ENCODE peak calls at places on chromosomes 2 and 18, in nine cellular contexts. Q is mesendoderm; L is tibial nerve; A is tibial artery; F is effector memory CD4-positive, alpha-beta T cell; B is stomach; P is body of pancreas; N is endodermal cell; W is coronary artery. C is an unnamed sample.
A peak's percentile ranks its signal among the peaks of the same experiment; 100 is the strongest.

GRCh38 chr18:48672671-48673340 is 134.0 kb downstream of the CTIF start:
- DNase-seq in W (no peak), L (no peak), N (no peak), Q (no peak), B (no peak), A (no peak), P (no peak), F (no peak), C (no peak)

GRCh38 chr2:157809212-157809611 is 66.9 kb downstream of the ACVR1 start:
- DNase-seq in N (no peak), Q (no peak), F (no peak), L (no peak), A (no peak), W (no peak), P (no peak), B (no peak), C (no peak)

GRCh38 chr2:207253946-207254345 is 88.2 kb upstream of the KLF7 start:
- DNase-seq in Q (peak; percentile 93), W (no peak), P (no peak), F (no peak), B (no peak), A (no peak), L (no peak), N (no peak), C (no peak)

GRCh38 chr2:47616506-47616905 is 166.4 kb upstream of the MSH6 start:
- DNase-seq in W (peak; percentile 33), P (no peak), B (no peak), L (no peak), Q (no peak), N (no peak), A (no peak), F (no peak), C (no peak)

GRCh38 chr2:148259674-148260073 is 238.8 kb downstream of the MBD5 start:
- DNase-seq in B (no peak), P (peak; percentile 12), L (no peak), N (no peak), A (no peak), W (no peak), Q (peak; percentile 53), F (no peak), C (no peak)

GRCh38 chr2:142725386-142725785 is 152.1 kb upstream of the KYNU start:
- DNase-seq in P (no peak), W (no peak), N (no peak), B (no peak), Q (no peak), L (no peak), A (no peak), F (no peak), C (no peak)

GRCh38 chr2:32489061-32489460 is 132.2 kb downstream of the BIRC6 start:
- DNase-seq in Q (no peak), P (no peak), F (no peak), W (no peak), L (no peak), N (no peak), B (no peak), A (no peak), C (no peak)

GRCh38 chr2:181145645-181146044 is 165.2 kb downstream of the UBE2E3 start:
- DNase-seq in L (no peak), P (no peak), W (no peak), N (no peak), Q (no peak), A (no peak), F (no peak), B (no peak), C (no peak)

GRCh38 chr2:100043891-100044255 is 98.5 kb downstream of the AFF3 start:
- DNase-seq in B (no peak), F (no peak), P (no peak), L (no peak), W (no peak), A (no peak), N (no peak), Q (no peak), C (no peak)

GRCh38 chr2:100043246-100043890 is 99.0 kb downstream of the AFF3 start:
- DNase-seq in Q (no peak), N (no peak), B (no peak), W (no peak), P (no peak), L (no peak), F (no peak), A (no peak), C (no peak)

GRCh38 chr2:100042559-100042958 is 99.8 kb downstream of the AFF3 start:
- DNase-seq in P (no peak), N (no peak), Q (no peak), F (no peak), B (no peak), W (no peak), A (no peak), L (no peak), C (no peak)

GRCh38 chr2:100041946-100042345 is 100.4 kb downstream of the AFF3 start:
- DNase-seq in A (no peak), B (no peak), Q (no peak), F (no peak), P (no peak), L (no peak), N (no peak), W (no peak), C (no peak)

GRCh38 chr2:100046961-100047950 is 95.1 kb downstream of the AFF3 start:
- DNase-seq in F (no peak), W (no peak), A (no peak), L (no peak), P (no peak), B (no peak), Q (no peak), N (no peak), C (no peak)
- H3K27ac ChIP-seq in F (no peak overlapping the region), W (no peak overlapping the region), A (no peak overlapping the region), L (no peak overlapping the region), P (no peak overlapping the region), B (no peak overlapping the region), Q (no peak overlapping the region), N (no peak overlapping the region), C (no peak overlapping the region)

GRCh38 chr18:58409802-58410445 is 219.0 kb downstream of the ALPK2 start:
- DNase-seq in B (no peak), Q (no peak), L (no peak), N (no peak), W (no peak), P (no peak), F (no peak), A (no peak), C (no peak)

GRCh38 chr18:58407649-58408407 is 221.1 kb downstream of the ALPK2 start:
- DNase-seq in P (no peak), F (no peak), W (no peak), L (no peak), A (no peak), Q (no peak), N (no peak), B (no peak), C (no peak)

GRCh38 chr18:58407263-58407648 is 221.6 kb downstream of the ALPK2 start:
- DNase-seq in W (no peak), P (no peak), A (no peak), F (no peak), L (no peak), B (no peak), N (no peak), Q (no peak), C (no peak)

GRCh38 chr18:58411323-58411722 is 217.6 kb downstream of the ALPK2 start:
- DNase-seq in B (no peak), A (no peak), F (no peak), W (no peak), P (no peak), N (no peak), L (no peak), Q (no peak), C (no peak)

DNA sequence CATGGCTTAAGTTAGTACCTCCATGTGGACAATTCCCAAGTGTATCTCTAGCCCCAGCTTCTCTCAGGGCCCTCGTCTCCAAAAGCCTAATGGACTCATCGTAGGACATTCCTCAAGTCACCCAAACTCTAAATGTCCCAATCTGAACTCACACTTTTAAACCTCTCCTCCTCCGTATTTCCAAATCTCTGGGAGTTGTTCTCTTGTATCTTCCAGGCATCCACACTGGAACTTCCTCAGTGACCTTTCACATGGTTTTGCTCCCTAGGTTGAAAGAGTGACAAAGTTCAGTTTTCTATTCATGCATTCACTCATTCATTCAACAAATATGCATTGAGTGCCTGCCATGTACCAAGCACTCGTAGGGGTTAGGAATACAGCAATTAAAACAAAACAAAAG is 220.2 kb downstream of the ALPK2 start:
- DNase-seq in L (no peak), A (no peak), N (no peak), W (no peak), B (no peak), F (no peak), P (no peak), Q (no peak), C (no peak)
- H3K27ac ChIP-seq in L (no peak overlapping the region), A (no peak overlapping the region), N (no peak overlapping the region), W (no peak overlapping the region), B (no peak overlapping the region), F (no peak overlapping the region), P (no peak overlapping the region), Q (no peak overlapping the region), C (no peak overlapping the region)

DNA sequence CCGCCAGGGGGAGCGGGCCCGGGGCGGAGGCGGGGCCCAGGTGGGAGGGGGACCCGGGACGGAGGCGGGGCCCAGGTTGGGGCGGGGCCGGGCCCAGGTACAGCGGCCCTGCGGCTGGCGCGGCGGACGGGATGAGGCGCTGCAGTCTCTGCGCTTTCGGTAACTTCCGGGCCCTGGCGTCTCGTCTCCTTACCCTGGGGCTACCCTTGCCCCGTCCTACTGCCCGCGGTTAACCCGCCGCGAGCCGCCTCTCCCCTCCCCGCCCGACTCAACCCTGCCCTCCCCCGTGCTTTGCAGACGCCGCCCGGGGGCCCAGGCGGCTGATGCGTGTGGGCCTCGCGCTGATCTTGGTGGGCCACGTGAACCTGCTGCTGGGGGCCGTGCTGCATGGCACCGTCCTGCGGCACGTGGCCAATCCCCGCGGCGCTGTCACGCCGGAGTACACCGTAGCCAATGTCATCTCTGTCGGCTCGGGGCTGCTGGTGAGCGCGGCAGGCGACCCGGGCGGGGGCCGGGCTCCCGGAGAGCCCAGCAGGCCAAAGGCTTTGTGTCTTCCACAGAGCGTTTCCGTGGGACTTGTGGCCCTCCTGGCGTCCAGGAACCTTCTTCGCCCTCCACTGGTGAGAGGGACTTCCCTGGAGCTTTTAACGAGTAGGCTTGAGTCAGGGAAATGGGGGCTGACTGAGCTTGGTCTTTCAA is at the start of gene KRTCAP3:
- DNase-seq in Q (peak; percentile 94), A (no peak), P (peak; percentile 87), L (no peak), B (peak; percentile 87), W (no peak), F (peak; percentile 42), N (peak; percentile 94), C (peak; percentile 81)
- H3K27ac ChIP-seq in Q (no peak within 1 kb of the TSS), A (peak within 1 kb of the TSS; percentile 71), P (peak within 1 kb of the TSS; percentile 61), L (peak within 1 kb of the TSS; percentile 28), B (peak within 1 kb of the TSS; percentile 84), W (peak within 1 kb of the TSS; percentile 37), F (no peak within 1 kb of the TSS), N (peak within 1 kb of the TSS; percentile 22), C (peak within 1 kb of the TSS; percentile 83)

GRCh38 chr2:226445216-226445861 is 354.3 kb downstream of the IRS1 start:
- DNase-seq in Q (no peak), W (no peak), L (no peak), A (no peak), B (no peak), F (no peak), N (no peak), P (no peak), C (no peak)

GRCh38 chr2:226447338-226447885 is 352.2 kb downstream of the IRS1 start:
- DNase-seq in P (no peak), B (no peak), N (no peak), A (no peak), Q (no peak), F (no peak), L (no peak), W (no peak), C (no peak)

GRCh38 chr2:226446406-226447001 is 353.1 kb downstream of the IRS1 start:
- DNase-seq in P (no peak), L (no peak), B (no peak), A (no peak), N (no peak), W (no peak), Q (no peak), F (no peak), C (no peak)

GRCh38 chr2:226450141-226450540 is 349.5 kb downstream of the IRS1 start:
- DNase-seq in L (no peak), B (no peak), Q (no peak), F (no peak), N (no peak), P (no peak), W (no peak), A (no peak), C (no peak)

DNA sequence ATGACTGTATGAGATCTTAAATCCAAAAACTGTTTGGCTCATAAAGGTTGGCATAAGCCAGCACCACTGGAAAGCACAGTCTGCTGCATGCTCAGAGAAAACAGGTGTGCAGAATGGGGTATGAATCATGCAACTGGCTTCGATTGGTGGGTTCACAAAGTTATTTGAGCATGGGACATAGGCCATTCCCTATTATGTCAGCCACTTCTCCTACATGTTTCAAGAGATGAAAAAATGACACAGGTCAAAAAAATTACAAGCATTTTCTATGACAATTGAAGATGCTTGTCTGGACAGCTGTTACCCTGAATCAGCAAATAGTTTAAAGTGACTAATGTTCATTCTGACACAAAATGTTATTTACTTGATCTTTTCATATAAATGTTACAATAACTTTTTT is 351.7 kb downstream of the IRS1 start:
- DNase-seq in B (no peak), N (no peak), W (no peak), F (no peak), P (no peak), A (no peak), L (no peak), Q (no peak), C (no peak)
- H3K27ac ChIP-seq in B (peak overlapping the region; percentile 44), N (no peak overlapping the region), W (no peak overlapping the region), F (no peak overlapping the region), P (no peak overlapping the region), A (no peak overlapping the region), L (no peak overlapping the region), Q (no peak overlapping the region), C (no peak overlapping the region)